ENCODE peak calls at places on chromosomes 6 and 20, in five cellular contexts. D is naive thymus-derived CD4-positive, alpha-beta T cell; T is K562; N is neural progenitor cell; G is dorsolateral prefrontal cortex. Y is an unnamed sample.
A peak's percentile ranks its signal among the peaks of the same experiment; 100 is the strongest.

GRCh38 chr6:71405416-71405815 is 116.8 kb downstream of the OGFRL1 start:
- DNase-seq in D (no peak), T (no peak), N (no peak), G (no peak), Y (no peak)

GRCh38 chr20:62936996-62937352 is 973 bp upstream of the GID8 start:
- DNase-seq in D (no peak), T (no peak), N (no peak), G (no peak), Y (no peak)

GRCh38 chr6:52566853-52567279 is 10.0 kb downstream of the TRAM2 start:
- DNase-seq in D (no peak), T (no peak), N (no peak), G (no peak), Y (peak; percentile 74)

GRCh38 chr6:31572041-31572911 is at the start of gene LTA:
- DNase-seq in D (peak; percentile 77), T (no peak), N (no peak), G (no peak), Y (no peak)

GRCh38 chr20:57918546-57918945 is 208.7 kb upstream of the PMEPA1 start:
- DNase-seq in D (no peak), T (no peak), N (no peak), G (no peak), Y (no peak)

GRCh38 chr6:116680880-116681672 is at the start of gene KPNA5:
- DNase-seq in D (peak; percentile 84), T (peak; percentile 84), N (peak; percentile 97), G (peak; percentile 89), Y (peak; percentile 94)

GRCh38 chr6:15096894-15097837 is 148.7 kb upstream of the JARID2 start:
- DNase-seq in D (no peak), T (peak; percentile 85), N (no peak), G (no peak), Y (no peak)

GRCh38 chr6:45531999-45532605 is 154.4 kb upstream of the SUPT3H start:
- DNase-seq in D (no peak), T (no peak), N (no peak), G (no peak), Y (no peak)

GRCh38 chr6:43263314-43264178 is 20.3 kb downstream of the TTBK1 start:
- DNase-seq in D (peak; percentile 72), T (peak; percentile 79), N (peak; percentile 86), G (peak; percentile 73), Y (peak; percentile 60)

GRCh38 chr6:48775157-48775556 is 664.2 kb upstream of the PTCHD4 start:
- DNase-seq in D (no peak), T (no peak), N (no peak), G (no peak), Y (no peak)

GRCh38 chr6:17484201-17484606 is 90.8 kb downstream of the CAP2 start:
- DNase-seq in D (no peak), T (no peak), N (no peak), G (no peak), Y (no peak)

GRCh38 chr6:56725257-56725656 is 82.6 kb upstream of the DST start:
- DNase-seq in D (no peak), T (no peak), N (peak; percentile 13), G (no peak), Y (no peak)

GRCh38 chr6:136031982-136032381 is 180.5 kb downstream of the PDE7B start:
- DNase-seq in D (no peak), T (no peak), N (no peak), G (no peak), Y (no peak)

GRCh38 chr20:62856931-62857619 is 4.5 kb downstream of the TCFL5 start:
- DNase-seq in D (no peak), T (no peak), N (no peak), G (no peak), Y (no peak)

DNA sequence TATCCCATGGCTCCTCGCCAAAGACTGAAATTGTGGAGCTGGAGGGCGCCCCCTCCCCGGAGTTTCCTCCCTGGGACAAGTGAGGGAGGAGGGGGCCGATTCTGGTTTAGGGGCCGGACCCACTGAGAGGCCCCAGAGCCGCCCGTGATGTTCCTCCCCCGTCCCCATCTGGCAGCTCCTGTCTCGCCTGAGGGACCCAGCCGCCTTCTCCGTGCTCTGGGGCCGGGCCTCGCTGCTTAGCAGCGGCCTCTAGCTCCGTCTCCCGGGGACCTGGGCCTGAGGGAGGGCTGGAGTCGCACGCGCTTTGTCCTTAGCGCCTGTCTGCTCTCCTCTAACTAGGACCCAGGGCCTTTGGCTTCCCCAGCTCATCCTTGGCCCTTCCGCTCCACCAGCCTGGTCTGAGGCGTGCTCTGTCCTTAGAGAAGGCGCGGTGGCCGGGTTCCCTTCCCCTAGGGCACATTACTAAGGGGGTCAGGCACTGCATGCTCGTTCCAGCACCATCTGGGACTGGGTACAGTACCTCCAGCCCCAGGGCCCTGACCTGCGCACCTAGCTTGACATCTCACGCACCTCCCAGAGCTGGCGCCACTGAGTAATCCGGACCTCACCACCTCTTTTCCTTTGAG is 29.8 kb downstream of the SLC12A5 start:
- DNase-seq in D (no peak), T (no peak), N (peak; percentile 67), G (no peak), Y (no peak)
- H3K4me3 ChIP-seq in D (no peak overlapping the region), T (no peak overlapping the region), N (peak overlapping the region; percentile 42), G (peak overlapping the region; percentile 27), Y (peak overlapping the region; percentile 16)

DNA sequence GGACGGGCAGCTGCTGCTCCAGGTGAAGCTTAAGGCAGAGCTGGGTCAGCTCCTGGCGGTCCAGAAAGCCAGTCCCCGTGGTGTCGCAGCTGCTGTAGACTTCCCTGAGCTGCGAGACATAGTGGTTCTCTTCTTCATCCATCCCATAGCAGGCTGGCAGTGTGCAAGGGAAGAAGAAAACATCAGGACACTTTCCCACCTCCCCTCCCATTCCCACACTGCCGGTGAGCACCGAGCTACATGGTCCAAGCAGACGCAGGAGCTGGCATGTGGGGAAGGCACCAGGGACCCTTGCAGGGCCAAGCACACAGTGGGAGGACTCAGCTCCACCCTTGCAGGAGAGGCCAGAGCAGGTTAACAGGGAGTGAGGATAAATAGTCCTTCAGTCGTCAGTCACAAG is 58.9 kb downstream of the NINL start:
- DNase-seq in D (no peak), T (no peak), N (no peak), G (no peak), Y (no peak)
- H3K27ac ChIP-seq in D (no peak overlapping the region), T (no peak overlapping the region), N (no peak overlapping the region), G (no peak overlapping the region), Y (peak overlapping the region; percentile 58)

GRCh38 chr6:1312444-1313363 is 806 bp downstream of the FOXQ1 start:
- DNase-seq in D (no peak), T (no peak), N (peak; percentile 66), G (peak; percentile 41), Y (no peak)
- H3K4me3 ChIP-seq in D (no peak overlapping the region), T (no peak overlapping the region), N (peak overlapping the region; percentile 52), G (peak overlapping the region; percentile 48), Y (peak overlapping the region; percentile 34)

GRCh38 chr20:41398408-41398807 is 31.8 kb upstream of the EMILIN3 start:
- DNase-seq in D (no peak), T (no peak), N (no peak), G (no peak), Y (no peak)

GRCh38 chr20:41393705-41394066 is 27.1 kb upstream of the EMILIN3 start:
- DNase-seq in D (no peak), T (no peak), N (no peak), G (no peak), Y (no peak)

GRCh38 chr20:41394081-41394480 is 27.5 kb upstream of the EMILIN3 start:
- DNase-seq in D (no peak), T (no peak), N (no peak), G (no peak), Y (no peak)

GRCh38 chr20:41394931-41395668 is 28.5 kb upstream of the EMILIN3 start:
- DNase-seq in D (no peak), T (no peak), N (no peak), G (no peak), Y (no peak)

DNA sequence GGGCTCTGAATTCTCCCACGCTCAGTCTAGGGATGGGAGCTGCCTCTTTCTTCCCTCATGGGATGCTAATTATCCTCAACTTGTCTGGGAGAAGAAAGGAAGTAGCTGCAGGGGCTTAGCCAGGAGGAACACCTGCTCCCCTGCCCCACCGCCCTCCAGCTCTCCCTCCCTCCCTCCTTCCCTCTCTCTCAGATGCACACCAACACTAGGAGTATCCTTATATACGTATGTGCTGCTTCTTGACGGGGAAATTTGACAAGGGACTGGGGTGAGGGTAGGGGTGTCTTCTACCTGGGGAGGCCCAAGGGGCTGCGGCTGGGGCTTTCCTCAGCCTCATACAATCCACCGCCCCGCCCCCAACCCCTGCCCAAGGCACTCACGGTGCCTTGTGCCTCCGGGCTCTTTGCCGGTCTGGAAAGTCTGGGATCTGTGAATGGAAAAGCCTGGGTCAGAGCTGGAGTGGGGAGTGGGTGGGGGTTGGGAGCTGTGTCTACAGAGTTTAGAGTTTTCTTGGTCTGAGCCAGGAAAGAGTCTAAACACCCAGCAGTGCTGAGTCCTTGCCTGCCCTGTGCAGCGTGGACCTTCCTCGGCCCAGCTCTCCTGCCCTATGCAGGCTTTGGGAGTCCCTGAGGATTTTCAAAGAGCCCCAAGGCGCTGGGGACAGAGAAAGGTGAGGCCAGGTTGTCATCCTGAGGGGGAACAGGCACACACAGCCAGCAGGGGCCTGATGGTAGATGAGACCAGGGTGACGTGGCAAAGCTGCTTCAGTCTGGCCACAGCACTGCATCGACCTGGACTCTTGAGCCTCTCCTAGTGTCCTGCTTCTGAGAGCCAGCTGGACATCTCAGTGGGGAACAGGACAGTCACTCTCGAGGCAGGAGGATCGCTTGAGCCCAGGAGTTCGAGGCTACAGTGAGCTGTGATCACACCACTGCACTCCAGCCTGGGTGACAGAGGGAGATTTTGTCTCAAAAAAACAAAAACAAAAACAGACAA is 29.3 kb upstream of the EMILIN3 start:
- DNase-seq in D (no peak), T (no peak), N (peak; percentile 71), G (no peak), Y (no peak)
- H3K27ac ChIP-seq in D (no peak overlapping the region), T (no peak overlapping the region), N (peak overlapping the region; percentile 65), G (peak overlapping the region; percentile 10), Y (no peak overlapping the region)

DNA sequence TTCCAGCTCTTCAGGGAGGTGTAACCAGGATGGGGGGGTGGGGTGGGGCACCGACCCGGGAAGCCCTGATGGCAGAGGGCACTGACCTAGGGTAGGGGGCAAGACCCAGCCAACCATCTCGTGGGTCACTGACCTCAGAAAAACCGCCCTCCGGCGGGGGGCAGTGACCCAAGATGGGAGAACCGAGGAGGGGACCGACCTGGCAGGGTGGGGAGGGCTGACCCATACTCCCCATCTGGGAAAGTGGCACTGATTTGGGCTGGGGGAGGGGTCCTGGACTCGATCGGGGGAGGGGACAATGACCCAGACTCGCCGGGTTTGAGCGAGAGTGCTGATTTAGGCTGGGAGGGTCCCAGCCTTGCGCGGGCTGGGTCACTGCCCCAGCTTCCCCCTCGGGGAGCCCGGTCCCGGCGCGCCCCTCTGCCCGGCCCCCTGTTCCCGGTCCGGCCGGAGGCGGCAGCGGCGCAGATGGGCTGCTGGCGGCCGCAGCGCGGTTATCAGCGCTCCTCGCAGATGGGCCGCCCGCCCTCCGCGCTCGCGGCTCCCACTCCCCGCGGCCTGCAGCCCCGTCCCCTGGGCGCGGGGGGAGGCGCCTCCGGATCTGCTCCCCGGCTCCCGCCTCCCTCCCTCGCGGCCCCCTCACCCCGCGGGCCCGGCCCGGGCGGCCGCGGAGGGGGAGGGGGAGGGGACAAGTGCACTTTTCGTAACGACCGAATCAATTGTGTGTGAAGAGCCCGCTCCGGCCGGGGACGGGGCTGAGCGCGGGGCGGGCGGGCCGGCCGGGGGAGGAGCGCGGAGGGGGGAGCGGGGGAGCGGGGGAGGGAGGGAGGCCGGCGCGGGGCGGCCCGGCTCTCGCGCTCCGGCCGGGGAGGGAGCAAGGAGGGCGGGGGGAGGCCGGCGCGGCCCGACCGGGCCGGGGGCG is 2.2 kb downstream of the NOL4L start:
- DNase-seq in D (peak; percentile 28), T (peak; percentile 77), N (peak; percentile 85), G (no peak), Y (no peak)
- H3K4me3 ChIP-seq in D (peak overlapping the region; percentile 19), T (peak overlapping the region; percentile 87), N (peak overlapping the region; percentile 68), G (peak overlapping the region; percentile 76), Y (peak overlapping the region; percentile 71)

Y was measured in tibial artery.